ENCODE peak calls at places on chromosomes 4 and X, in ten cellular contexts. One of them, this sample, is unnamed.

GRCh38 chrX:149908727-149909126 is 20.6 kb upstream of the HSFX4 start:
- DNase-seq in NCI-H345: no peak
- DNase-seq in astrocyte of the hippocampus: no peak
- DNase-seq in activated T-helper 1 cell treated with anti-CD3 and anti-CD28 coated beads, Interleukin-12 subunit alpha, Interleukin-12 subunit beta, Interleukin-2, Interleukin-4 antibody, amounts not matched to agents 30 ng/mL and 10 ng/mL and 1 ng/mL, durations not matched to agents 14 hours and 24 hours and 36 hours: no peak
- DNase-seq in lower lobe of right lung: no peak
- DNase-seq in CD4-positive, alpha-beta T cell: no peak
- DNase-seq in IMR-90: no peak
- DNase-seq in stimulated activated CD8-positive, alpha-beta memory T cell treated with anti-CD3 and anti-CD28 coated beads, Interleukin-4, amount 100 ng/mL, for 1 hour: no peak
- DNase-seq in left colon: no peak
- DNase-seq in tibial nerve: no peak
- DNase-seq in this sample: no peak

GRCh38 chr4:74218201-74218600 is 60.3 kb downstream of the MTHFD2L start:
- DNase-seq in NCI-H345: no peak
- DNase-seq in astrocyte of the hippocampus: peak
- DNase-seq in activated T-helper 1 cell treated with anti-CD3 and anti-CD28 coated beads, Interleukin-12 subunit alpha, Interleukin-12 subunit beta, Interleukin-2, Interleukin-4 antibody, amounts not matched to agents 30 ng/mL and 10 ng/mL and 1 ng/mL, durations not matched to agents 14 hours and 24 hours and 36 hours: no peak
- DNase-seq in lower lobe of right lung: no peak
- DNase-seq in CD4-positive, alpha-beta T cell: no peak
- DNase-seq in IMR-90: no peak
- DNase-seq in stimulated activated CD8-positive, alpha-beta memory T cell treated with anti-CD3 and anti-CD28 coated beads, Interleukin-4, amount 100 ng/mL, for 1 hour: no peak
- DNase-seq in left colon: no peak
- DNase-seq in tibial nerve: no peak
- DNase-seq in this sample: no peak

GRCh38 chrX:20056704-20057103 is 60.0 kb downstream of the MAP7D2 start:
- DNase-seq in NCI-H345: peak
- DNase-seq in astrocyte of the hippocampus: peak
- DNase-seq in activated T-helper 1 cell treated with anti-CD3 and anti-CD28 coated beads, Interleukin-12 subunit alpha, Interleukin-12 subunit beta, Interleukin-2, Interleukin-4 antibody, amounts not matched to agents 30 ng/mL and 10 ng/mL and 1 ng/mL, durations not matched to agents 14 hours and 24 hours and 36 hours: no peak
- DNase-seq in lower lobe of right lung: no peak
- DNase-seq in CD4-positive, alpha-beta T cell: no peak
- DNase-seq in IMR-90: peak
- DNase-seq in stimulated activated CD8-positive, alpha-beta memory T cell treated with anti-CD3 and anti-CD28 coated beads, Interleukin-4, amount 100 ng/mL, for 1 hour: no peak
- DNase-seq in left colon: no peak
- DNase-seq in tibial nerve: no peak
- DNase-seq in this sample: no peak

GRCh38 chrX:103624111-103624510 is 4.7 kb upstream of the TCEAL1 start:
- DNase-seq in NCI-H345: no peak
- DNase-seq in astrocyte of the hippocampus: peak
- DNase-seq in activated T-helper 1 cell treated with anti-CD3 and anti-CD28 coated beads, Interleukin-12 subunit alpha, Interleukin-12 subunit beta, Interleukin-2, Interleukin-4 antibody, amounts not matched to agents 30 ng/mL and 10 ng/mL and 1 ng/mL, durations not matched to agents 14 hours and 24 hours and 36 hours: no peak
- DNase-seq in lower lobe of right lung: no peak
- DNase-seq in CD4-positive, alpha-beta T cell: no peak
- DNase-seq in IMR-90: no peak
- DNase-seq in stimulated activated CD8-positive, alpha-beta memory T cell treated with anti-CD3 and anti-CD28 coated beads, Interleukin-4, amount 100 ng/mL, for 1 hour: no peak
- DNase-seq in left colon: no peak
- DNase-seq in tibial nerve: no peak
- DNase-seq in this sample: no peak

GRCh38 chr4:47519239-47519883 is 34.3 kb downstream of the ATP10D start:
- DNase-seq in NCI-H345: no peak
- DNase-seq in astrocyte of the hippocampus: peak
- DNase-seq in activated T-helper 1 cell treated with anti-CD3 and anti-CD28 coated beads, Interleukin-12 subunit alpha, Interleukin-12 subunit beta, Interleukin-2, Interleukin-4 antibody, amounts not matched to agents 30 ng/mL and 10 ng/mL and 1 ng/mL, durations not matched to agents 14 hours and 24 hours and 36 hours: no peak
- DNase-seq in lower lobe of right lung: no peak
- DNase-seq in CD4-positive, alpha-beta T cell: no peak
- DNase-seq in IMR-90: no peak
- DNase-seq in stimulated activated CD8-positive, alpha-beta memory T cell treated with anti-CD3 and anti-CD28 coated beads, Interleukin-4, amount 100 ng/mL, for 1 hour: no peak
- DNase-seq in left colon: no peak
- DNase-seq in tibial nerve: no peak
- DNase-seq in this sample: peak

GRCh38 chr4:13920111-13920875 is 292.8 kb upstream of the BOD1L1 start:
- DNase-seq in NCI-H345: no peak
- DNase-seq in astrocyte of the hippocampus: no peak
- DNase-seq in activated T-helper 1 cell treated with anti-CD3 and anti-CD28 coated beads, Interleukin-12 subunit alpha, Interleukin-12 subunit beta, Interleukin-2, Interleukin-4 antibody, amounts not matched to agents 30 ng/mL and 10 ng/mL and 1 ng/mL, durations not matched to agents 14 hours and 24 hours and 36 hours: no peak
- DNase-seq in lower lobe of right lung: no peak
- DNase-seq in CD4-positive, alpha-beta T cell: no peak
- DNase-seq in IMR-90: peak
- DNase-seq in stimulated activated CD8-positive, alpha-beta memory T cell treated with anti-CD3 and anti-CD28 coated beads, Interleukin-4, amount 100 ng/mL, for 1 hour: no peak
- DNase-seq in left colon: no peak
- DNase-seq in tibial nerve: no peak
- DNase-seq in this sample: no peak

GRCh38 chrX:151675121-151675746 is 20.0 kb upstream of the PRRG3 start:
- DNase-seq in NCI-H345: no peak
- DNase-seq in astrocyte of the hippocampus: no peak
- DNase-seq in activated T-helper 1 cell treated with anti-CD3 and anti-CD28 coated beads, Interleukin-12 subunit alpha, Interleukin-12 subunit beta, Interleukin-2, Interleukin-4 antibody, amounts not matched to agents 30 ng/mL and 10 ng/mL and 1 ng/mL, durations not matched to agents 14 hours and 24 hours and 36 hours: no peak
- DNase-seq in lower lobe of right lung: no peak
- DNase-seq in CD4-positive, alpha-beta T cell: no peak
- DNase-seq in IMR-90: no peak
- DNase-seq in stimulated activated CD8-positive, alpha-beta memory T cell treated with anti-CD3 and anti-CD28 coated beads, Interleukin-4, amount 100 ng/mL, for 1 hour: no peak
- DNase-seq in left colon: no peak
- DNase-seq in tibial nerve: no peak
- DNase-seq in this sample: no peak

GRCh38 chrX:47831788-47832187 is 4.9 kb upstream of the ZNF81 start:
- DNase-seq in NCI-H345: peak
- DNase-seq in astrocyte of the hippocampus: peak
- DNase-seq in activated T-helper 1 cell treated with anti-CD3 and anti-CD28 coated beads, Interleukin-12 subunit alpha, Interleukin-12 subunit beta, Interleukin-2, Interleukin-4 antibody, amounts not matched to agents 30 ng/mL and 10 ng/mL and 1 ng/mL, durations not matched to agents 14 hours and 24 hours and 36 hours: peak
- DNase-seq in lower lobe of right lung: peak
- DNase-seq in CD4-positive, alpha-beta T cell: peak
- DNase-seq in IMR-90: peak
- DNase-seq in stimulated activated CD8-positive, alpha-beta memory T cell treated with anti-CD3 and anti-CD28 coated beads, Interleukin-4, amount 100 ng/mL, for 1 hour: peak
- DNase-seq in left colon: peak
- DNase-seq in tibial nerve: peak
- DNase-seq in this sample: no peak

GRCh38 chr4:82201805-82202636 is 171.8 kb downstream of the HNRNPD start:
- DNase-seq in NCI-H345: peak
- DNase-seq in astrocyte of the hippocampus: peak
- DNase-seq in activated T-helper 1 cell treated with anti-CD3 and anti-CD28 coated beads, Interleukin-12 subunit alpha, Interleukin-12 subunit beta, Interleukin-2, Interleukin-4 antibody, amounts not matched to agents 30 ng/mL and 10 ng/mL and 1 ng/mL, durations not matched to agents 14 hours and 24 hours and 36 hours: no peak
- DNase-seq in lower lobe of right lung: no peak
- DNase-seq in CD4-positive, alpha-beta T cell: peak
- DNase-seq in IMR-90: peak
- DNase-seq in stimulated activated CD8-positive, alpha-beta memory T cell treated with anti-CD3 and anti-CD28 coated beads, Interleukin-4, amount 100 ng/mL, for 1 hour: no peak
- DNase-seq in left colon: no peak
- DNase-seq in tibial nerve: no peak
- DNase-seq in this sample: no peak